ENCODE peak calls at places on chromosomes 11 and 22, in four cellular contexts. I is IMR-90, R is HepG2, J is K562. G is an unnamed sample.
A peak's percentile ranks its signal among the peaks of the same experiment; 100 is the strongest.

GRCh38 chr11:90434858-90435257 is 212.0 kb upstream of the CHORDC1 start:
- DNase-seq in I (no peak), R (peak; percentile 35), J (no peak), G (peak; percentile 30)

GRCh38 chr11:8906629-8907028 is 4.4 kb upstream of the AKIP1 start:
- DNase-seq in R (no peak), I (peak; percentile 84), J (no peak), G (peak; percentile 84)

GRCh38 chr11:107591098-107591445 is at the start of gene ELMOD1:
- DNase-seq in J (peak; percentile 60), I (peak; percentile 23), R (peak; percentile 7), G (peak; percentile 50)

GRCh38 chr22:21069375-21069774 is 23.6 kb downstream of the LRRC74B start:
- DNase-seq in R (no peak), I (no peak), J (peak; percentile 17), G (no peak)

GRCh38 chr22:21073023-21073422 is 27.3 kb downstream of the LRRC74B start:
- DNase-seq in R (no peak), J (no peak), I (no peak), G (no peak)

GRCh38 chr22:50102946-50103345 is 13.1 kb downstream of the MOV10L1 start:
- DNase-seq in R (peak; percentile 31), I (no peak), J (peak; percentile 49), G (peak; percentile 10)

GRCh38 chr11:130001491-130002351 is 914 bp downstream of the PRDM10 start:
- DNase-seq in R (peak; percentile 28), I (peak; percentile 25), J (no peak), G (peak; percentile 12)

GRCh38 chr22:36375071-36375980 is 12.4 kb downstream of the MYH9 start:
- DNase-seq in R (no peak), J (no peak), I (peak; percentile 10), G (no peak)

GRCh38 chr11:134407923-134408322 is 4.1 kb downstream of the B3GAT1 start:
- DNase-seq in I (no peak), R (no peak), J (no peak), G (no peak)

GRCh38 chr22:49769691-49770315 is 57.9 kb downstream of the BRD1 start:
- DNase-seq in I (no peak), J (no peak), R (no peak), G (no peak)

GRCh38 chr11:14539867-14540475 is 19.8 kb upstream of the PSMA1 start:
- DNase-seq in J (no peak), I (no peak), R (no peak), G (no peak)

GRCh38 chr11:67347964-67348749 is 5.2 kb downstream of the POLD4 start:
- DNase-seq in J (peak; percentile 46), R (no peak), I (peak; percentile 73), G (no peak)

GRCh38 chr11:2389344-2390026 is 11.1 kb upstream of the TSSC4 start:
- DNase-seq in J (no peak), I (no peak), R (no peak), G (no peak)

GRCh38 chr11:114209904-114210303 is 86.3 kb upstream of the NNMT start:
- DNase-seq in I (no peak), J (no peak), R (peak; percentile 68), G (no peak)

GRCh38 chr22:31055322-31056159 is 25.6 kb upstream of the SMTN start:
- DNase-seq in J (no peak), R (peak; percentile 98), I (peak; percentile 99), G (peak; percentile 92)

GRCh38 chr11:106276859-106277436 is 199.5 kb downstream of the AASDHPPT start:
- DNase-seq in R (no peak), J (no peak), I (peak; percentile 4), G (no peak)

GRCh38 chr11:120339394-120339890 is 3.2 kb downstream of the ARHGEF12 start:
- DNase-seq in R (peak; percentile 40), I (peak; percentile 43), J (peak; percentile 67), G (no peak)

GRCh38 chr11:32829157-32829679 is 509 bp upstream of the PRRG4 start:
- DNase-seq in R (no peak), I (no peak), J (no peak), G (no peak)

GRCh38 chr11:125182522-125182921 is 18.0 kb downstream of the PKNOX2 start:
- DNase-seq in J (no peak), I (no peak), R (no peak), G (no peak)

GRCh38 chr11:134670247-134670646 is 258.2 kb upstream of the B3GAT1 start:
- DNase-seq in R (no peak), I (no peak), J (no peak), G (no peak)

GRCh38 chr22:26673485-26673884 is 16.1 kb downstream of the MIAT start:
- DNase-seq in I (no peak), R (no peak), J (no peak), G (no peak)

GRCh38 chr11:78188809-78189724 is at the start of gene USP35:
- DNase-seq in R (no peak), I (no peak), J (no peak), G (no peak)

GRCh38 chr11:17148536-17148935 is 59.2 kb downstream of the PIK3C2A start:
- DNase-seq in R (no peak), I (peak; percentile 71), J (no peak), G (no peak)

GRCh38 chr11:121494355-121495099 is 41.8 kb upstream of the SORL1-AS1 start:
- DNase-seq in J (no peak), R (no peak), I (no peak), G (no peak)

GRCh38 chr11:32706985-32707736 is 87.3 kb downstream of the CCDC73 start:
- DNase-seq in I (peak; percentile 82), R (peak; percentile 37), J (no peak), G (peak; percentile 60)

GRCh38 chr11:108679045-108679444 is 14.2 kb downstream of the DDX10 start:
- DNase-seq in I (no peak), J (no peak), R (no peak), G (no peak)

GRCh38 chr11:113971506-113972195 is 3.3 kb upstream of the HTR3A start:
- DNase-seq in I (no peak), R (no peak), J (no peak), G (no peak)

DNA sequence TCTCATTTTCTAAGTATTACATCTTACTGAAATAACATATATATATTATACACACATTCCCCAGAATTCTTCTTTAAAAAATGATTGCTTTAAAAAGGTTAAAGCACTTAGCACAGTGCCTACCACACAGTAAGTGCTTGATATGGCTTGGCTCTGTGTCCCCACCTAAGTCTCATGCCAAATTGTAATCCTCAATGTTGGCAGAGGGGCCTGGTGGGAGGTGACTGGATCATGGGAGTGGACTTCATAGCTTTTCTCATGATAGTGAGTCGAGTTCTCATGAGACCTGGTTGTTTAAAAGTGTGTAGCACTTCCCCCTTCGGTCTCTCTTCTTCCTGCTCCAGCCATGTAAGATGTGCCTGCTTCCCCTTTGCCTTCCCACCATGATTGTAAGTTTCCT is 6.2 kb downstream of the CRYAB start:
- DNase-seq in I (peak; percentile 22), R (no peak), J (no peak), G (no peak)
- TF ChIP-seq MAZ in I (no peak), R (no peak), J (no peak), G (no peak)

GRCh38 chr22:39184586-39185577 is 32.4 kb upstream of the CBX7 start:
- DNase-seq in R (no peak), I (no peak), J (no peak), G (no peak)
- TF ChIP-seq BHLHE40 in R (no peak), I (no peak), J (no peak), G (no peak)

DNA sequence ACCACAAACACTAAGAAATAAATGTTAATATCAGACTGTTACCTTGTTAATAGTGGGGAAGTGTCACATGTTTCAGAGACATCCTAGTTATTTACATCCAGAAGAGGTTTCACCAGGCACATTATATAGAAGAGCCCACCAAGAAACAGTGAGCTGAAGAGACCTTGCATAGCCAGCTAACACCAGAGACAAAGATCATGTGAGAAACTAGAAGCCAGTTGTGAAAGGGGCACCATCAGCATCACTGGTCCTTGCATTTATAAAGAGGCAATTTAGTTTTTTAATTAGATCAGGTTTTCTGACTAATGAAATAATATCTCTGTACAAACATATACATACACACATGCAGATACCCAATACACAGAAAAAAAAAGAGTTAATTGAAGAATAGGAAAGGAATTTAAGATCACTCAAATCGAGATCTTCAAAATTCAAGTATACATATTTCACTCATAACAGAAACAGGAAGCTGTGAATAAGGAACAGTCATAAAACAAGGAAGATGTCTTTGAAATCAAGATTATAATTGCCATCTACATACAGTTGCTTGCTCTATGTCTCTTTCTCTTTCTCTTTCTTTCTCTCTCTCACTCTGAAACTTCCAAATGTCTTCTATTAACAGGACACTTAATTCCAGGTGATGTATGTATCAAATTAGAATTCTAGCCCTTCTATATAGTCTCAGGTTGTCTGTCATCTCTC is 348.7 kb downstream of the ETS1 start:
- DNase-seq in R (no peak), J (no peak), I (no peak), G (no peak)
- H3K4me2 ChIP-seq in R (no peak overlapping the region), J (no peak overlapping the region), I (no peak overlapping the region), G (no peak overlapping the region)

DNA sequence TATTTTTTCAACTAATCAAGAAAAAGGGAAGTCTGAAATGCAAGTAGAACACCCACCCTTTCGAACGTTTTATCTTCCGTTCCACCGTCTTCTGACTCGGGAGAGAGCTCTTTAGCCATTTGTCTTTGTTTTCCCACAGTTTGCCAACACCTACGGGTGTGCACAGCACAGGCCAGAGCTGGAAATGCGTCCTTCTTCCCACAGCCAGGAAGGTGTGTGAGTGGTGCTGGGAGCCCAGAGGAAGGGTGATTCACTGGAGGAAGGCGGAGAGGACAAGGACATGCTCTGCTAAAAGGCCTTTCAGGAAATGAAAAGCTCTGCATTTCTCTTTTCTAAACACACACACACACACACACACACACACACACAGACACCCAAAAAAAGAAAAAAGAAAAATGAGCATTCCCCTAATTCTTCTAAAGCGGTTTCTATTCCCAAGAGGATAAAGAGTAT is 18.5 kb downstream of the ENDOD1 start:
- DNase-seq in R (no peak), I (peak; percentile 34), J (no peak), G (no peak)
- TF ChIP-seq MAZ in R (no peak), I (no peak), J (no peak), G (no peak)

DNA sequence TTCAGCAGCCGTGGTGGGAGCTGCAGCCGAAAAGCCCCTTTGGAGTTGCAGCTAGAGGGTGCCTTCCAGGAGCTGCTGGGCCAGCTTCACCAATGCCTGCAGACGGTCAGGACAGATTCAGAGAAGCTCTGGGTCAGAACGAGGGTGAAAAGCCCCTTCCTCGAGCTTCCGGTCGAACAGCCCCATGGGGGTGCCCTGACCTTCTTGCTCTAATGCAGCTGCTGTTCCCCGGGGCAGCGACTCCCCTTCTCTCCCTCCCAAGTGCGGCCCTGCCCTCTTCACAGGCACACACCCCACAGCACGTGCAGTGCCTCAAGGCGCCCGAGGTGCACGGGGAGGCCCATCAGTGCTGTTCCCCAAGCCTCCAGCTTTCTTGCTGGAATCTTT is 9.6 kb upstream of the IFITM3 start:
- DNase-seq in J (no peak), R (no peak), I (no peak), G (no peak)
- TF ChIP-seq BHLHE40 in J (no peak), R (no peak), I (no peak), G (no peak)

GRCh38 chr22:19885841-19886592 is 31.3 kb upstream of the GNB1L start:
- DNase-seq in J (no peak), I (no peak), R (no peak), G (no peak)
- H3K4me2 ChIP-seq in J (no peak overlapping the region), I (no peak overlapping the region), R (no peak overlapping the region), G (no peak overlapping the region)

GRCh38 chr11:112962854-112963367 is 1.7 kb downstream of the NCAM1 start:
- DNase-seq in R (no peak), I (no peak), J (no peak), G (no peak)
- TF ChIP-seq MAZ in R (no peak), I (no peak), J (no peak), G (no peak)

DNA sequence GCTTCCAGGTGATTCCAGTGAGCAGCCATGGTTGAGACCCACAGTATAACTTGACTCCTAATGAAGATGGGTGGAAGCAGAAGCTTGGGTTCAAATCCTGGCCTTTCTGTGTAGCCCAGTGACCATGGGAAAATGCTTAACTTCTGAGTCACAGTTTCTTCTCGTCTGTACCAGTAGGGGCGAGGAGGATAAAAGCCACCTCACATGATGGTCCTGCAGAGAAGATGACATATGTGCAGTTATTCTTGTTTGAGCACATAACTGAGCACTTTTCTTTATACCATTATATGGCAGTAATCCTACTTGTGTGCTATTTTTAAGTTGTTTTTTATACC is 5.0 kb downstream of the TMEM109 start:
- DNase-seq in R (no peak), J (no peak), I (peak; percentile 40), G (peak; percentile 19)
- TF ChIP-seq BHLHE40 in R (no peak), J (no peak), I (no peak), G (no peak)

G was measured in A549.